ENCODE peak calls at places on chromosomes 11 and 22, in five cellular contexts. One of them, this sample, is unnamed.

GRCh38 chr11:122681731-122682130 is 26.2 kb downstream of the UBASH3B start:
- DNase-seq in HT1080: peak; percentile 33
- DNase-seq in immature natural killer cell: no peak
- DNase-seq in AG20443: no peak
- DNase-seq in NB4: peak; percentile 71
- DNase-seq in this sample: no peak

GRCh38 chr11:66332371-66333219 is 3.6 kb downstream of the RIN1 start:
- DNase-seq in HT1080: no peak
- DNase-seq in immature natural killer cell: no peak
- DNase-seq in AG20443: no peak
- DNase-seq in NB4: no peak
- DNase-seq in this sample: no peak

GRCh38 chr22:33971561-33971961 is 51.3 kb upstream of the LARGE1 start:
- DNase-seq in NB4: peak; percentile 25
- DNase-seq in immature natural killer cell: no peak
- DNase-seq in HT1080: peak; percentile 90
- DNase-seq in AG20443: no peak
- DNase-seq in this sample: no peak

GRCh38 chr22:29940526-29940925 is 57.6 kb downstream of the MTMR3 start:
- DNase-seq in NB4: no peak
- DNase-seq in AG20443: no peak
- DNase-seq in immature natural killer cell: no peak
- DNase-seq in HT1080: no peak
- DNase-seq in this sample: no peak

GRCh38 chr11:15774021-15774862 is 582.1 kb downstream of the SOX6 start:
- DNase-seq in AG20443: no peak
- DNase-seq in NB4: no peak
- DNase-seq in immature natural killer cell: no peak
- DNase-seq in HT1080: no peak
- DNase-seq in this sample: no peak

GRCh38 chr11:47111318-47111804 is 65.3 kb downstream of the ARFGAP2 start:
- DNase-seq in NB4: no peak
- DNase-seq in HT1080: no peak
- DNase-seq in immature natural killer cell: no peak
- DNase-seq in AG20443: no peak
- DNase-seq in this sample: no peak

GRCh38 chr22:37310075-37310606 is 27.8 kb downstream of the CYTH4 start:
- DNase-seq in NB4: no peak
- DNase-seq in HT1080: no peak
- DNase-seq in AG20443: no peak
- DNase-seq in immature natural killer cell: peak; percentile 22
- DNase-seq in this sample: no peak

GRCh38 chr11:128837627-128838026 is 29.5 kb downstream of the KCNJ1 start:
- DNase-seq in AG20443: no peak
- DNase-seq in NB4: no peak
- DNase-seq in HT1080: peak; percentile 40
- DNase-seq in immature natural killer cell: peak; percentile 35
- DNase-seq in this sample: no peak

GRCh38 chr22:49218142-49218541 is 609.5 kb downstream of the BRD1 start:
- DNase-seq in HT1080: no peak
- DNase-seq in immature natural killer cell: no peak
- DNase-seq in AG20443: no peak
- DNase-seq in NB4: no peak
- DNase-seq in this sample: no peak

GRCh38 chr22:32686354-32686753 is 115.2 kb upstream of the TIMP3 start:
- DNase-seq in AG20443: no peak
- DNase-seq in immature natural killer cell: no peak
- DNase-seq in HT1080: no peak
- DNase-seq in NB4: no peak
- DNase-seq in this sample: no peak

GRCh38 chr22:31056986-31057599 is 24.0 kb upstream of the SMTN start:
- DNase-seq in immature natural killer cell: no peak
- DNase-seq in HT1080: no peak
- DNase-seq in AG20443: no peak
- DNase-seq in NB4: no peak
- DNase-seq in this sample: no peak

GRCh38 chr22:43351966-43352345 is 8.8 kb upstream of the SCUBE1 start:
- DNase-seq in immature natural killer cell: no peak
- DNase-seq in AG20443: no peak
- DNase-seq in NB4: no peak
- DNase-seq in HT1080: no peak
- DNase-seq in this sample: no peak

GRCh38 chr11:64692764-64693331 is 30.1 kb downstream of the NRXN2 start:
- DNase-seq in immature natural killer cell: no peak
- DNase-seq in NB4: no peak
- DNase-seq in AG20443: no peak
- DNase-seq in HT1080: no peak
- DNase-seq in this sample: no peak

GRCh38 chr22:37918580-37919274 is 12.6 kb downstream of the MICALL1 start:
- DNase-seq in NB4: no peak
- DNase-seq in immature natural killer cell: no peak
- DNase-seq in HT1080: no peak
- DNase-seq in AG20443: no peak
- DNase-seq in this sample: no peak

GRCh38 chr11:28169816-28170215 is 61.6 kb downstream of the METTL15 start:
- DNase-seq in immature natural killer cell: no peak
- DNase-seq in HT1080: peak; percentile 20
- DNase-seq in NB4: peak; percentile 26
- DNase-seq in AG20443: peak; percentile 12
- DNase-seq in this sample: no peak

GRCh38 chr11:41714101-41714500 is 254.6 kb upstream of the LRRC4C start:
- DNase-seq in immature natural killer cell: no peak
- DNase-seq in NB4: no peak
- DNase-seq in HT1080: no peak
- DNase-seq in AG20443: no peak
- DNase-seq in this sample: no peak

GRCh38 chr11:76810151-76810853 is 27.1 kb downstream of the TSKU start:
- DNase-seq in AG20443: peak; percentile 56
- DNase-seq in HT1080: peak; percentile 64
- DNase-seq in immature natural killer cell: no peak
- DNase-seq in NB4: peak; percentile 53
- DNase-seq in this sample: peak; percentile 42

GRCh38 chr22:21828268-21828638 is 39.2 kb downstream of the MAPK1 start:
- DNase-seq in AG20443: no peak
- DNase-seq in immature natural killer cell: no peak
- DNase-seq in HT1080: no peak
- DNase-seq in NB4: no peak
- DNase-seq in this sample: no peak

GRCh38 chr11:75508051-75508561 is 17.6 kb downstream of the GDPD5 start:
- DNase-seq in HT1080: no peak
- DNase-seq in AG20443: no peak
- DNase-seq in NB4: peak; percentile 59
- DNase-seq in immature natural killer cell: peak; percentile 50
- DNase-seq in this sample: no peak

GRCh38 chr11:12769834-12770345 is 95.7 kb downstream of the TEAD1 start:
- DNase-seq in immature natural killer cell: no peak
- DNase-seq in AG20443: peak; percentile 80
- DNase-seq in HT1080: peak; percentile 83
- DNase-seq in NB4: peak; percentile 22
- DNase-seq in this sample: peak; percentile 83

GRCh38 chr11:1548221-1549070 is 23.6 kb downstream of the DUSP8 start:
- DNase-seq in HT1080: peak; percentile 33
- DNase-seq in AG20443: peak; percentile 74
- DNase-seq in NB4: peak; percentile 38
- DNase-seq in immature natural killer cell: no peak
- DNase-seq in this sample: peak; percentile 62

GRCh38 chr11:70176940-70177689 is 26.0 kb upstream of the FADD start:
- DNase-seq in HT1080: no peak
- DNase-seq in AG20443: peak; percentile 67
- DNase-seq in NB4: peak; percentile 57
- DNase-seq in immature natural killer cell: peak; percentile 39
- DNase-seq in this sample: peak; percentile 8

GRCh38 chr11:116413861-116414260 is 358.9 kb downstream of the BUD13 start:
- DNase-seq in immature natural killer cell: no peak
- DNase-seq in AG20443: no peak
- DNase-seq in HT1080: no peak
- DNase-seq in NB4: no peak
- DNase-seq in this sample: no peak